ENCODE peak calls at places on chromosomes 3 and 15, in five cellular contexts. One of them, this sample, is unnamed.
A peak's percentile ranks its signal among the peaks of the same experiment; 100 is the strongest.

GRCh38 chr3:145898487-145898886 is 262.5 kb downstream of the PLOD2 start:
- DNase-seq in activated CD4-positive, alpha-beta T cell treated with anti-CD3 and anti-CD28 coated beads for 24 hours: no peak
- DNase-seq in AG04450: no peak
- DNase-seq in stimulated activated CD4-positive, alpha-beta T cell treated with anti-CD3 and anti-CD28 coated beads, TNF-alpha, amount 100 ng/mL, for 4 hours: no peak
- DNase-seq in activated naive CD4-positive, alpha-beta T cell treated with anti-CD3 and anti-CD28 coated beads, Interleukin-2, amount 10 ng/mL, durations not matched to agents 7 days and 5 days: no peak
- DNase-seq in this sample: no peak

GRCh38 chr3:114668099-114668498 is 374.3 kb downstream of the TIGIT start:
- DNase-seq in activated CD4-positive, alpha-beta T cell treated with anti-CD3 and anti-CD28 coated beads for 24 hours: no peak
- DNase-seq in AG04450: no peak
- DNase-seq in stimulated activated CD4-positive, alpha-beta T cell treated with anti-CD3 and anti-CD28 coated beads, TNF-alpha, amount 100 ng/mL, for 4 hours: no peak
- DNase-seq in activated naive CD4-positive, alpha-beta T cell treated with anti-CD3 and anti-CD28 coated beads, Interleukin-2, amount 10 ng/mL, durations not matched to agents 7 days and 5 days: no peak
- DNase-seq in this sample: no peak

GRCh38 chr3:140343211-140343610 is 334.7 kb upstream of the TRIM42 start:
- DNase-seq in activated CD4-positive, alpha-beta T cell treated with anti-CD3 and anti-CD28 coated beads for 24 hours: no peak
- DNase-seq in stimulated activated CD4-positive, alpha-beta T cell treated with anti-CD3 and anti-CD28 coated beads, TNF-alpha, amount 100 ng/mL, for 4 hours: no peak
- DNase-seq in activated naive CD4-positive, alpha-beta T cell treated with anti-CD3 and anti-CD28 coated beads, Interleukin-2, amount 10 ng/mL, durations not matched to agents 7 days and 5 days: no peak
- DNase-seq in AG04450: no peak
- DNase-seq in this sample: no peak

GRCh38 chr3:127738192-127738840 is 65.6 kb downstream of the ABTB1 start:
- DNase-seq in activated naive CD4-positive, alpha-beta T cell treated with anti-CD3 and anti-CD28 coated beads, Interleukin-2, amount 10 ng/mL, durations not matched to agents 7 days and 5 days: no peak
- DNase-seq in activated CD4-positive, alpha-beta T cell treated with anti-CD3 and anti-CD28 coated beads for 24 hours: no peak
- DNase-seq in AG04450: no peak
- DNase-seq in stimulated activated CD4-positive, alpha-beta T cell treated with anti-CD3 and anti-CD28 coated beads, TNF-alpha, amount 100 ng/mL, for 4 hours: no peak
- DNase-seq in this sample: peak; percentile 42

GRCh38 chr3:55817177-55817576 is 330.1 kb upstream of the WNT5A start:
- DNase-seq in AG04450: no peak
- DNase-seq in activated CD4-positive, alpha-beta T cell treated with anti-CD3 and anti-CD28 coated beads for 24 hours: no peak
- DNase-seq in activated naive CD4-positive, alpha-beta T cell treated with anti-CD3 and anti-CD28 coated beads, Interleukin-2, amount 10 ng/mL, durations not matched to agents 7 days and 5 days: no peak
- DNase-seq in stimulated activated CD4-positive, alpha-beta T cell treated with anti-CD3 and anti-CD28 coated beads, TNF-alpha, amount 100 ng/mL, for 4 hours: no peak
- DNase-seq in this sample: no peak

GRCh38 chr3:37741644-37742043 is 120.0 kb upstream of the CTDSPL start:
- DNase-seq in AG04450: no peak
- DNase-seq in activated naive CD4-positive, alpha-beta T cell treated with anti-CD3 and anti-CD28 coated beads, Interleukin-2, amount 10 ng/mL, durations not matched to agents 7 days and 5 days: no peak
- DNase-seq in stimulated activated CD4-positive, alpha-beta T cell treated with anti-CD3 and anti-CD28 coated beads, TNF-alpha, amount 100 ng/mL, for 4 hours: no peak
- DNase-seq in activated CD4-positive, alpha-beta T cell treated with anti-CD3 and anti-CD28 coated beads for 24 hours: no peak
- DNase-seq in this sample: peak; percentile 60

GRCh38 chr15:51856714-51857380 is 27.4 kb downstream of the TMOD3 start:
- DNase-seq in activated naive CD4-positive, alpha-beta T cell treated with anti-CD3 and anti-CD28 coated beads, Interleukin-2, amount 10 ng/mL, durations not matched to agents 7 days and 5 days: no peak
- DNase-seq in activated CD4-positive, alpha-beta T cell treated with anti-CD3 and anti-CD28 coated beads for 24 hours: no peak
- DNase-seq in AG04450: no peak
- DNase-seq in stimulated activated CD4-positive, alpha-beta T cell treated with anti-CD3 and anti-CD28 coated beads, TNF-alpha, amount 100 ng/mL, for 4 hours: no peak
- DNase-seq in this sample: no peak

GRCh38 chr3:107063351-107063750 is 313.9 kb upstream of the CCDC54 start:
- DNase-seq in activated CD4-positive, alpha-beta T cell treated with anti-CD3 and anti-CD28 coated beads for 24 hours: no peak
- DNase-seq in stimulated activated CD4-positive, alpha-beta T cell treated with anti-CD3 and anti-CD28 coated beads, TNF-alpha, amount 100 ng/mL, for 4 hours: no peak
- DNase-seq in AG04450: no peak
- DNase-seq in activated naive CD4-positive, alpha-beta T cell treated with anti-CD3 and anti-CD28 coated beads, Interleukin-2, amount 10 ng/mL, durations not matched to agents 7 days and 5 days: no peak
- DNase-seq in this sample: no peak

GRCh38 chr3:128922804-128923459 is 43.5 kb downstream of the ACAD9 start:
- DNase-seq in activated naive CD4-positive, alpha-beta T cell treated with anti-CD3 and anti-CD28 coated beads, Interleukin-2, amount 10 ng/mL, durations not matched to agents 7 days and 5 days: peak; percentile 73
- DNase-seq in activated CD4-positive, alpha-beta T cell treated with anti-CD3 and anti-CD28 coated beads for 24 hours: peak; percentile 18
- DNase-seq in stimulated activated CD4-positive, alpha-beta T cell treated with anti-CD3 and anti-CD28 coated beads, TNF-alpha, amount 100 ng/mL, for 4 hours: peak; percentile 21
- DNase-seq in AG04450: no peak
- DNase-seq in this sample: no peak

GRCh38 chr15:70936326-70936725 is 43.7 kb downstream of the LRRC49 start:
- DNase-seq in stimulated activated CD4-positive, alpha-beta T cell treated with anti-CD3 and anti-CD28 coated beads, TNF-alpha, amount 100 ng/mL, for 4 hours: no peak
- DNase-seq in AG04450: no peak
- DNase-seq in activated CD4-positive, alpha-beta T cell treated with anti-CD3 and anti-CD28 coated beads for 24 hours: no peak
- DNase-seq in activated naive CD4-positive, alpha-beta T cell treated with anti-CD3 and anti-CD28 coated beads, Interleukin-2, amount 10 ng/mL, durations not matched to agents 7 days and 5 days: no peak
- DNase-seq in this sample: no peak

GRCh38 chr3:5016218-5017161 is 37.3 kb downstream of the BHLHE40 start:
- DNase-seq in stimulated activated CD4-positive, alpha-beta T cell treated with anti-CD3 and anti-CD28 coated beads, TNF-alpha, amount 100 ng/mL, for 4 hours: no peak
- DNase-seq in AG04450: no peak
- DNase-seq in activated naive CD4-positive, alpha-beta T cell treated with anti-CD3 and anti-CD28 coated beads, Interleukin-2, amount 10 ng/mL, durations not matched to agents 7 days and 5 days: peak; percentile 56
- DNase-seq in activated CD4-positive, alpha-beta T cell treated with anti-CD3 and anti-CD28 coated beads for 24 hours: no peak
- DNase-seq in this sample: no peak

GRCh38 chr15:41892621-41893421 is 1.0 kb downstream of the SPTBN5 start:
- DNase-seq in activated naive CD4-positive, alpha-beta T cell treated with anti-CD3 and anti-CD28 coated beads, Interleukin-2, amount 10 ng/mL, durations not matched to agents 7 days and 5 days: no peak
- DNase-seq in activated CD4-positive, alpha-beta T cell treated with anti-CD3 and anti-CD28 coated beads for 24 hours: no peak
- DNase-seq in stimulated activated CD4-positive, alpha-beta T cell treated with anti-CD3 and anti-CD28 coated beads, TNF-alpha, amount 100 ng/mL, for 4 hours: no peak
- DNase-seq in AG04450: no peak
- DNase-seq in this sample: peak; percentile 85

GRCh38 chr3:123161167-123161566 is 40.6 kb upstream of the SEC22A start:
- DNase-seq in activated CD4-positive, alpha-beta T cell treated with anti-CD3 and anti-CD28 coated beads for 24 hours: no peak
- DNase-seq in activated naive CD4-positive, alpha-beta T cell treated with anti-CD3 and anti-CD28 coated beads, Interleukin-2, amount 10 ng/mL, durations not matched to agents 7 days and 5 days: no peak
- DNase-seq in AG04450: no peak
- DNase-seq in stimulated activated CD4-positive, alpha-beta T cell treated with anti-CD3 and anti-CD28 coated beads, TNF-alpha, amount 100 ng/mL, for 4 hours: no peak
- DNase-seq in this sample: no peak

GRCh38 chr3:152260026-152260425 is 8.7 kb upstream of the MBNL1 start:
- DNase-seq in activated naive CD4-positive, alpha-beta T cell treated with anti-CD3 and anti-CD28 coated beads, Interleukin-2, amount 10 ng/mL, durations not matched to agents 7 days and 5 days: no peak
- DNase-seq in AG04450: no peak
- DNase-seq in activated CD4-positive, alpha-beta T cell treated with anti-CD3 and anti-CD28 coated beads for 24 hours: no peak
- DNase-seq in stimulated activated CD4-positive, alpha-beta T cell treated with anti-CD3 and anti-CD28 coated beads, TNF-alpha, amount 100 ng/mL, for 4 hours: no peak
- DNase-seq in this sample: no peak

This sample was measured in prostate gland.